ENCODE peak calls at places on chromosome 19, in four cellular contexts. Q is upper lobe of right lung, H is left ventricle myocardium inferior, G is tibial artery. I is an unnamed sample.

GRCh38 chr19:42206871-42207755 is 10.4 kb downstream of the DEDD2 start:
- DNase-seq in Q (no peak), H (no peak), G (no peak), I (no peak)

GRCh38 chr19:47836038-47836437 is 14.3 kb downstream of the CRX start:
- DNase-seq in Q (no peak), H (no peak), G (no peak), I (no peak)

GRCh38 chr19:11881151-11881800 is 6.3 kb upstream of the ZNF69 start:
- DNase-seq in Q (peak; percentile 63), H (peak; percentile 20), G (peak; percentile 66), I (peak; percentile 58)

GRCh38 chr19:7987084-7987768 is 18.2 kb downstream of the ELAVL1 start:
- DNase-seq in Q (no peak), H (no peak), G (no peak), I (no peak)

GRCh38 chr19:615619-616018 is 17.7 kb downstream of the POLRMT start:
- DNase-seq in Q (no peak), H (no peak), G (no peak), I (no peak)

GRCh38 chr19:49335071-49335783 is at the start of gene CD37:
- DNase-seq in Q (peak; percentile 67), H (no peak), G (peak; percentile 66), I (peak; percentile 29)

GRCh38 chr19:4575978-4576933 is 16.8 kb upstream of the SEMA6B start:
- DNase-seq in Q (peak; percentile 80), H (peak; percentile 68), G (no peak), I (peak; percentile 78)

GRCh38 chr19:48741222-48741999 is 1.0 kb upstream of the RASIP1 start:
- DNase-seq in Q (peak; percentile 77), H (peak; percentile 59), G (no peak), I (peak; percentile 57)

GRCh38 chr19:50602935-50603334 is 34.7 kb upstream of the LRRC4B start:
- DNase-seq in Q (no peak), H (no peak), G (no peak), I (no peak)

GRCh38 chr19:7704280-7705060 is 2.5 kb upstream of the FCER2 start:
- DNase-seq in Q (no peak), H (no peak), G (no peak), I (no peak)

GRCh38 chr19:7863157-7863970 is 10.8 kb downstream of the PRR36 start:
- DNase-seq in Q (no peak), H (no peak), G (no peak), I (no peak)

GRCh38 chr19:7763696-7764095 is 653 bp downstream of the CLEC4M start:
- DNase-seq in Q (no peak), H (no peak), G (no peak), I (no peak)

GRCh38 chr19:34232566-34233481 is 21.5 kb upstream of the GARRE1 start:
- DNase-seq in Q (no peak), H (peak; percentile 53), G (peak; percentile 71), I (no peak)

GRCh38 chr19:7349961-7350711 is 1.4 kb downstream of the ARHGEF18 start:
- DNase-seq in Q (peak; percentile 65), H (no peak), G (peak; percentile 43), I (peak; percentile 15)

GRCh38 chr19:311813-312261 is 20.6 kb upstream of the PLPP2 start:
- DNase-seq in Q (peak; percentile 66), H (peak; percentile 39), G (peak; percentile 60), I (no peak)

GRCh38 chr19:28899703-28900102 is 313.2 kb downstream of the UQCRFS1 start:
- DNase-seq in Q (no peak), H (no peak), G (no peak), I (no peak)

GRCh38 chr19:55549500-55550320 is 4.4 kb upstream of the SBK3 start:
- DNase-seq in Q (no peak), H (no peak), G (no peak), I (peak; percentile 85)

GRCh38 chr19:47402504-47402903 is 16.8 kb downstream of the MEIS3 start:
- DNase-seq in Q (no peak), H (no peak), G (no peak), I (no peak)

GRCh38 chr19:13808856-13809255 is 13.6 kb downstream of the ZSWIM4 start:
- DNase-seq in Q (no peak), H (no peak), G (no peak), I (no peak)

GRCh38 chr19:19554074-19555023 is 16.3 kb downstream of the CILP2 start:
- DNase-seq in Q (peak; percentile 76), H (peak; percentile 48), G (peak; percentile 68), I (peak; percentile 64)

GRCh38 chr19:17755977-17756670 is 4.8 kb downstream of the FCHO1 start:
- DNase-seq in Q (no peak), H (no peak), G (no peak), I (peak; percentile 48)

GRCh38 chr19:290539-291521 is at the start of gene PLPP2:
- DNase-seq in Q (peak; percentile 80), H (no peak), G (peak; percentile 54), I (peak; percentile 81)

GRCh38 chr19:14091086-14091884 is 734 bp upstream of the SAMD1 start:
- DNase-seq in Q (peak; percentile 81), H (no peak), G (peak; percentile 93), I (peak; percentile 80)

GRCh38 chr19:45955905-45956608 is 17.6 kb downstream of the NOVA2 start:
- DNase-seq in Q (no peak), H (peak; percentile 63), G (no peak), I (no peak)

GRCh38 chr19:7200739-7201138 is 93.5 kb downstream of the INSR start:
- DNase-seq in Q (no peak), H (no peak), G (no peak), I (no peak)

GRCh38 chr19:3270908-3271307 is 46.4 kb downstream of the CELF5 start:
- DNase-seq in Q (no peak), H (no peak), G (no peak), I (peak; percentile 20)

GRCh38 chr19:21130097-21130775 is 11.6 kb upstream of the ZNF431 start:
- DNase-seq in Q (no peak), H (no peak), G (no peak), I (no peak)

GRCh38 chr19:44602071-44602470 is 11.3 kb upstream of the IGSF23 start:
- DNase-seq in Q (no peak), H (no peak), G (no peak), I (peak; percentile 72)

GRCh38 chr19:45779231-45780145 is 2.8 kb downstream of the DMPK start:
- DNase-seq in Q (peak; percentile 94), H (peak; percentile 78), G (peak; percentile 95), I (peak; percentile 95)

GRCh38 chr19:35783469-35784400 is 8.4 kb downstream of the ARHGAP33 start:
- DNase-seq in Q (no peak), H (no peak), G (no peak), I (no peak)
- TF ChIP-seq CTCF in Q (no peak), H (no peak), G (no peak), I (peak; percentile 29)

DNA sequence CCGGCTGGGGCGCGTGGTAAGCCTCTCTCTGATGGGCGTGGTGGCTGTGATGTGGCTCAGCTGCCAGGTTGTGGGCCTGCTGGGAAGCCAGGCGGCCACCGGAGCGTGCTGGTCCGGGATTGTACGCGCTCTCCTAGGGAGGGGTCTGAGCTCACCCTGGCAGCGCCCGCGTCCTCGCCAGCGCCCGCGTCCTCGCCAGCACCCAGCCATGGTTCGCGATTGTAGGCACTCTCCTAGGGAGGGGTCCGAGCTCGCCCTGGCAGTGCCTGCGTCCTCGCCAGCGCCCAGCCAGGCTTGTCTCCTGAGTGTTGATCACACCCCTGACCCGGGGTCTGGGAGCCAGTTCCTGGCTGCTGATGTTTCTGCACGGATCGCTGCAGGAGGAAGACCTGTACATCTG is 13.8 kb downstream of the ADAT3 start:
- DNase-seq in Q (no peak), H (no peak), G (no peak), I (no peak)
- H3K36me3 ChIP-seq in Q (peaks cover 47% of the 10 kb centered on the region), H (peaks cover 61% of the 10 kb centered on the region), G (peaks cover 41% of the 10 kb centered on the region), I (peaks cover 6% of the 10 kb centered on the region)

DNA sequence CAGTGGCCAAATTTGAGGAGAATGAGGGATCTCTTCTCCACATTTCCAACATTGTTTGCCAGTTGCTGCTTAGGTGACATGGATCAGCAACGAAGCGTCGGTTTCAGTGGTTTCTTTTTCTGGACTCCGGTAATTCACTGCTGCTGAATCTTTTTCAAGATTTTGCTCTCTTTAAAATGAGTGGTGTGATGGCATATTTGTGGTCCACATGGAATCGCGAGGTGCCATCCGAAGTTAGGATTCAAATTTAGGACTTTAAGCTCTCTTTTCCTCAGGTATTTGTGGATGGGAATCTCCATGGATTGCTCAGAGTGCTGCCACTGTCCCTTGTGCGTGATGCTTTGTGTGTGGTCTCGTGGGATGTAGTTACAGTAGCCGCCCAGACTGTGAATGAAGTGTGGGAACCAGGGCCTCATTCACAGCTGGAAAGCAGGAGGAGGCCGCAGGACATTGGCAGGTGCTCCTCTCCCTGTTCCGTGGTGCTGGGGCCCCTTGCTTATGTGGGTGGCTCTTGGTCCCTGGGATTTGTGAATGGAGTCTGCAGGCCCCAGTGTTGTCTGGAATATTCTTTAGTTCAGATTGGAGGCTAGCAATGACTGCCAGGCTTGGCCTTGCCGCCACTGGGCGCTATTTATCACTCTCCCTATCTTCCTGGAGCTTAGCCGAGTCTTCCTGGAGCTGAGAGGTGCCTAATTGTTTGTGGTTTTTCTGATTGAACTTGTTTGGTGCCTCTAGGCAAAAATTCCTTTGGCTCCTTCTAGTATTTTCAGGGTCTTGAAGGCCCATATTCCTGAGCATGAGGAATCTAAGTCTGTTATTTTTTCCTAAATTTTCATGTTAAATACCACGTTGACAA is 1.5 kb downstream of the ILF3 start:
- DNase-seq in Q (no peak), H (no peak), G (no peak), I (no peak)
- TF ChIP-seq CTCF in Q (no peak), H (no peak), G (no peak), I (no peak)

GRCh38 chr19:40466219-40467006 is at the start of gene SPTBN4:
- DNase-seq in Q (peak; percentile 82), H (no peak), G (peak; percentile 72), I (no peak)
- H3K36me3 ChIP-seq in Q (no peaks in the 10 kb centered on the region), H (no peaks in the 10 kb centered on the region), G (no peaks in the 10 kb centered on the region), I (no peaks in the 10 kb centered on the region)

DNA sequence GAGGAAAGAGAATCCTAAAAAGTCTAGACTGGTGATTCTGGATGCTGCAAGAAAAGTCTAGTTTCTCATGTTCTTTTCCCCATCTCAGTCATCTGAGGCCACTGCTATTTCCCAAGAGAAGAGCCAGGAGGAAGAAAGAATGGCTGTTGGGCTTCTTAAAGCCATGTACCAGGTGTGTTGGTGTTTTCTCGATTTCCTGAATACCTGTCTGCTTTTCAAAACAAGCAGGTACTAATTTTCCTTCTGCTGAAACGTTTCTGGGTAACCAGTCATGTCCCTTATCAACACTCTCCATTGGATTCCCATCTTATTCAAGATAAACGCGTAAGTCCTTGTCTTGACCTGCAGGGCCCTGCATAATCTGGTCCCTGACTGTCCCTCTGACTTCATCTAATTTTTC is 1.1 kb downstream of the ZNF570 start:
- DNase-seq in Q (no peak), H (no peak), G (no peak), I (no peak)
- TF ChIP-seq CTCF in Q (no peak), H (no peak), G (no peak), I (no peak)